ENCODE peak calls at places on chromosomes 16 and 17, in five cellular contexts. M is OCI-LY7, Y is Peyer's patch, E is HFF-Myc, K is AG09309. O is an unnamed sample.

GRCh38 chr17:75523647-75524046 is 1.9 kb upstream of the LLGL2 start:
- DNase-seq in M (no peak), K (no peak), Y (no peak), E (no peak), O (no peak)

GRCh38 chr16:83967838-83968482 is at the start of gene NECAB2:
- DNase-seq in M (peak; percentile 4), Y (no peak), K (no peak), E (no peak), O (peak; percentile 22)

GRCh38 chr17:82241183-82241925 is 12.5 kb downstream of the SLC16A3 start:
- DNase-seq in E (no peak), M (no peak), K (no peak), Y (peak; percentile 50), O (peak; percentile 81)

GRCh38 chr17:20965492-20965891 is 77.3 kb downstream of the USP22 start:
- DNase-seq in Y (no peak), M (no peak), K (no peak), E (no peak), O (no peak)

GRCh38 chr17:292531-293382 is 59.9 kb downstream of the RPH3AL start:
- DNase-seq in E (no peak), K (no peak), M (no peak), Y (no peak), O (no peak)

GRCh38 chr16:30565526-30565925 is 6.0 kb downstream of the ZNF688 start:
- DNase-seq in E (no peak), Y (no peak), M (no peak), K (no peak), O (no peak)

GRCh38 chr17:14616508-14616907 is 315.6 kb downstream of the HS3ST3B1 start:
- DNase-seq in Y (no peak), E (no peak), M (no peak), K (peak; percentile 57), O (no peak)

GRCh38 chr16:540645-541340 is 13.3 kb downstream of the CAPN15 start:
- DNase-seq in Y (no peak), E (no peak), M (no peak), K (no peak), O (no peak)

GRCh38 chr17:82097919-82098168 is 192 bp downstream of the FASN start:
- DNase-seq in E (no peak), K (no peak), Y (no peak), M (no peak), O (no peak)

GRCh38 chr16:70526403-70526802 is 2.8 kb downstream of the SF3B3 start:
- DNase-seq in K (no peak), M (peak; percentile 10), E (no peak), Y (no peak), O (no peak)

GRCh38 chr17:63930951-63931575 is 1.1 kb downstream of the CD79B start:
- DNase-seq in E (no peak), Y (peak; percentile 93), K (no peak), M (peak; percentile 83), O (no peak)

GRCh38 chr17:38329284-38329683 is 14.5 kb downstream of the GPR179 start:
- DNase-seq in K (no peak), Y (no peak), M (no peak), E (no peak), O (no peak)

GRCh38 chr16:4936181-4936990 is 562 bp downstream of the PPL start:
- DNase-seq in K (no peak), Y (no peak), E (no peak), M (no peak), O (no peak)

GRCh38 chr17:49439673-49440571 is 25.2 kb upstream of the PHB1 start:
- DNase-seq in K (no peak), M (no peak), E (no peak), Y (no peak), O (no peak)

GRCh38 chr17:78861229-78861628 is 20.6 kb upstream of the USP36 start:
- DNase-seq in M (no peak), E (no peak), K (no peak), Y (no peak), O (no peak)

DNA sequence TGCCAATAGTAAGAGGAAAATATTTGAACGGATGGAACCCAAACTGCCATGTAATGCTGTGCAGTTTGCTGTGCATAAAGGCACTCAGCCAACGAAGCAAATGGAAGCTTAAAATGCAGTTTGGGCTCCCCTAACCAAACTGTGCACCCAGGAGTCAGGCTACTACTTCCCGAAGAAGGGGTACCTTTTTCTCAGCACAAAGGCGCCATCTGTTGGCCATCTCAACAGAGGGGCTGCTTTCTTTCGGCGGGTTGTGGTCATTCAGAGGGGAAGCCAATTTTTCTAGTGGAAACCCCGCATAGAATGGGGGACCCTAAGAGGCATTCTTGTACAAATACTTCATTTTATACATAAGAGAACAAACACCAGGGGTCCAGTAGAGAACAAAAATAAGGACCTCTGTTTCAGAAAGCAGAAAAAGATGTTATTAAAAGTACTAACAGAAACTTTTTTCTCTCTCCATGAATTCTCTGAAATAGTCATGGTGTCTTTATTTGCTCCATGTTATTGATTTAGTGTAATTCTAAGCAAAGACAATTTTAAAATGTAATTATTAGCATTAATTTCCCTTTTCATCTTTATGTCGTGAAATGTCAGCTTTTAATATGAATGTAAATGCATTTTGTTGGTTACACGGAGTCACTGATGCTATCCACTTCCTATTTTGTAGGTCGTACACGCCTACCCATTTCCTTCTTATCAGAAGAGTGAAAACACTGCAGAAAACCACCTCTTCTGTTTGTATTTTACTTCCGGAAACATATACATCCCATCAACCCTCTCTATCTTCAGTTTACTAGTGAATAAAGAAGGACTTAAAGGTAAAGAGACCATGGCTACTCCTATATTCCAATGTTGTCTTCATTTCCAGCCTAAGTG is 453.3 kb downstream of the KCNJ2 start:
- DNase-seq in Y (no peak), K (no peak), E (no peak), M (peak; percentile 49), O (peak; percentile 59)
- H3K4me3 ChIP-seq in Y (no peak overlapping the region), K (no peak overlapping the region), E (no peak overlapping the region), M (no peak overlapping the region), O (no peak overlapping the region)

GRCh38 chr17:18858567-18859245 is 775 bp downstream of the PRPSAP2 start:
- DNase-seq in Y (no peak), K (no peak), M (no peak), E (no peak), O (no peak)

GRCh38 chr17:18855831-18856624 is 1.9 kb upstream of the PRPSAP2 start:
- DNase-seq in E (peak; percentile 91), Y (peak; percentile 93), M (peak; percentile 94), K (peak; percentile 78), O (peak; percentile 97)

GRCh38 chr17:18857864-18858566 is at the start of gene PRPSAP2:
- DNase-seq in K (peak; percentile 55), E (peak; percentile 70), Y (peak; percentile 98), M (peak; percentile 99), O (peak; percentile 97)

GRCh38 chr17:18851206-18851605 is 6.7 kb upstream of the PRPSAP2 start:
- DNase-seq in K (no peak), M (no peak), Y (no peak), E (no peak), O (peak; percentile 20)

DNA sequence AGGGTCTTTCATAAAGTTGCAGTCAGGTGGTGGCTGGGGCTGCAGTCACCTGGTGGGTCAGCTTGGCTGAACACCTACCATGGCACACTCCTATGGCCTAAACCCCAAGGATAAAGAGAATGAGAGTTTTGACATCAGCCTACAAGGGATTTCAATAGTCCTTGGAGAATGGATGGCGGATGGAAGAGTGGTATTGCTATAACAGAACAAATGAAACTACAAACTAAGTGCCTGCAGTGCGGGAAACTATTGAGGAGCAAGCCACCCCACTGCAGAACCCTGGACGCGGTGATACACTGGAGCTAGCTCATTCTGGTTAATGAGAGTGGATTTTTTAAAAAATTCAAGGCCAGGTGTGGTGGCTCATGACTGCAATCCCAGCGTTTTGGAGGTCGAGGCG is 3.0 kb upstream of the PRPSAP2 start:
- DNase-seq in M (no peak), E (no peak), K (no peak), Y (no peak), O (no peak)
- H3K4me3 ChIP-seq in M (peak overlapping the region; percentile 79), E (peak overlapping the region; percentile 73), K (no peak overlapping the region), Y (no peak overlapping the region), O (no peak overlapping the region)

GRCh38 chr17:43906951-43907424 is 348 bp downstream of the MPP2 start:
- DNase-seq in E (no peak), K (no peak), M (no peak), Y (no peak), O (no peak)
- H3K4me3 ChIP-seq in E (peak overlapping the region; percentile 36), K (peak overlapping the region; percentile 76), M (peak overlapping the region; percentile 53), Y (peak overlapping the region; percentile 55), O (peak overlapping the region; percentile 36)

GRCh38 chr16:67407788-67408452 is 8.4 kb downstream of the ZDHHC1 start:
- DNase-seq in Y (no peak), M (no peak), K (no peak), E (no peak), O (no peak)
- H3K4me3 ChIP-seq in Y (no peak overlapping the region), M (no peak overlapping the region), K (no peak overlapping the region), E (no peak overlapping the region), O (no peak overlapping the region)